ENCODE peak calls at places on chromosomes 1 and 21, in five cellular contexts. V is iPS DF 6.9, G is SJSA1, Q is psoas muscle, F is left lung. L is an unnamed sample.

GRCh38 chr1:19597463-19598309 is 46.4 kb upstream of the NBL1 start:
- DNase-seq in V (no peak), G (no peak), Q (no peak), F (no peak), L (no peak)

GRCh38 chr1:62530516-62531154 is 66.7 kb upstream of the ANGPTL3 start:
- DNase-seq in V (peak; percentile 55), G (peak; percentile 8), Q (no peak), F (no peak), L (no peak)

GRCh38 chr1:27650527-27651175 is 15.7 kb upstream of the FGR start:
- DNase-seq in V (no peak), G (peak; percentile 16), Q (no peak), F (no peak), L (no peak)

GRCh38 chr1:151846062-151846568 is 6.5 kb upstream of the C2CD4D start:
- DNase-seq in V (no peak), G (peak; percentile 82), Q (no peak), F (no peak), L (no peak)

GRCh38 chr1:40383095-40383487 is 9.6 kb downstream of the SMAP2 start:
- DNase-seq in V (no peak), G (no peak), Q (no peak), F (no peak), L (no peak)

GRCh38 chr1:178541396-178541795 is 28.5 kb downstream of the TEX35 start:
- DNase-seq in V (no peak), G (no peak), Q (no peak), F (no peak), L (no peak)

GRCh38 chr1:79369091-79369490 is 362.6 kb upstream of the ADGRL4 start:
- DNase-seq in V (no peak), G (no peak), Q (no peak), F (no peak), L (no peak)

GRCh38 chr21:37917612-37918011 is 1.4 kb upstream of the KCNJ6 start:
- DNase-seq in V (no peak), G (peak; percentile 43), Q (no peak), F (no peak), L (no peak)

GRCh38 chr21:30718239-30718909 is at the start of gene KRTAP21-3:
- DNase-seq in V (no peak), G (peak; percentile 52), Q (no peak), F (no peak), L (no peak)

GRCh38 chr1:97265630-97266029 is 544.0 kb downstream of the PTBP2 start:
- DNase-seq in V (no peak), G (no peak), Q (no peak), F (no peak), L (no peak)

GRCh38 chr1:151047591-151047924 is at the start of gene C1orf56:
- DNase-seq in V (no peak), G (peak; percentile 70), Q (peak; percentile 84), F (peak; percentile 73), L (no peak)

GRCh38 chr1:228818928-228819632 is 83.8 kb downstream of the RHOU start:
- DNase-seq in V (no peak), G (no peak), Q (no peak), F (no peak), L (no peak)

GRCh38 chr1:11499825-11500331 is 20.9 kb downstream of the DISP3 start:
- DNase-seq in V (no peak), G (no peak), Q (no peak), F (no peak), L (no peak)

GRCh38 chr1:202649553-202650392 is 60.5 kb downstream of the SYT2 start:
- DNase-seq in V (no peak), G (no peak), Q (no peak), F (no peak), L (no peak)

GRCh38 chr1:16430598-16430997 is 6.6 kb downstream of the SPATA21 start:
- DNase-seq in V (no peak), G (no peak), Q (no peak), F (no peak), L (no peak)

GRCh38 chr1:210360852-210361477 is 32.3 kb downstream of the HHAT start:
- DNase-seq in V (no peak), G (peak; percentile 41), Q (no peak), F (no peak), L (no peak)

GRCh38 chr21:32119389-32119788 is 159.5 kb downstream of the MIS18A start:
- DNase-seq in V (no peak), G (no peak), Q (no peak), F (no peak), L (no peak)

GRCh38 chr1:61853545-61853944 is 111.3 kb downstream of the PATJ start:
- DNase-seq in V (no peak), G (no peak), Q (no peak), F (no peak), L (no peak)

GRCh38 chr1:87334351-87335174 is 5.9 kb downstream of the LMO4 start:
- DNase-seq in V (no peak), G (peak; percentile 59), Q (no peak), F (peak; percentile 39), L (no peak)

GRCh38 chr1:54882483-54882882 is 4.5 kb downstream of the DHCR24 start:
- DNase-seq in V (no peak), G (no peak), Q (no peak), F (no peak), L (no peak)

GRCh38 chr1:177849130-177849529 is 120.7 kb downstream of the SEC16B start:
- DNase-seq in V (no peak), G (no peak), Q (no peak), F (no peak), L (no peak)

GRCh38 chr1:201561604-201562003 is 22.7 kb downstream of the NAV1 start:
- DNase-seq in V (no peak), G (no peak), Q (no peak), F (no peak), L (no peak)

GRCh38 chr1:232274236-232274855 is 355.6 kb downstream of the SIPA1L2 start:
- DNase-seq in V (no peak), G (no peak), Q (no peak), F (no peak), L (no peak)

GRCh38 chr1:193009501-193009900 is 49.7 kb downstream of the UCHL5 start:
- DNase-seq in V (no peak), G (no peak), Q (no peak), F (no peak), L (no peak)

GRCh38 chr1:222702210-222702609 is 10.1 kb downstream of the AIDA start:
- DNase-seq in V (no peak), G (no peak), Q (no peak), F (no peak), L (no peak)

GRCh38 chr1:221217029-221217428 is 337.8 kb downstream of the HLX start:
- DNase-seq in V (no peak), G (no peak), Q (no peak), F (no peak), L (no peak)

GRCh38 chr1:102184477-102184876 is 187.8 kb upstream of the OLFM3 start:
- DNase-seq in V (no peak), G (no peak), Q (no peak), F (no peak), L (no peak)

GRCh38 chr1:102183711-102184110 is 187.0 kb upstream of the OLFM3 start:
- DNase-seq in V (no peak), G (no peak), Q (no peak), F (no peak), L (no peak)

GRCh38 chr1:102182603-102183260 is 186.0 kb upstream of the OLFM3 start:
- DNase-seq in V (no peak), G (no peak), Q (no peak), F (no peak), L (no peak)

GRCh38 chr1:102178483-102178882 is 181.8 kb upstream of the OLFM3 start:
- DNase-seq in V (no peak), G (no peak), Q (no peak), F (no peak), L (no peak)

GRCh38 chr1:102181341-102181740 is 184.6 kb upstream of the OLFM3 start:
- DNase-seq in V (no peak), G (no peak), Q (no peak), F (no peak), L (no peak)
- H3K4me3 ChIP-seq in V (no peak overlapping the region), G (no peak overlapping the region), Q (no peak overlapping the region), F (no peak overlapping the region), L (no peak overlapping the region)

GRCh38 chr1:12548279-12549105 is 69.5 kb downstream of the DHRS3 start:
- DNase-seq in V (no peak), G (no peak), Q (peak; percentile 67), F (peak; percentile 31), L (no peak)
- H3K27ac ChIP-seq in V (no peak overlapping the region), G (no peak overlapping the region), Q (peak overlapping the region; percentile 84), F (peak overlapping the region; percentile 4), L (peak overlapping the region; percentile 79)

GRCh38 chr1:974293-974640 is 7.6 kb downstream of the PERM1 start:
- DNase-seq in V (no peak), G (no peak), Q (no peak), F (no peak), L (no peak)
- H3K27me3 ChIP-seq in V (no peaks in the 10 kb centered on the region), G (peaks cover 19% of the 10 kb centered on the region), Q (no peaks in the 10 kb centered on the region), F (peaks cover 85% of the 10 kb centered on the region), L (peaks cover 3% of the 10 kb centered on the region)

GRCh38 chr21:26067836-26068401 is 102.7 kb downstream of the APP start:
- DNase-seq in V (no peak), G (no peak), Q (no peak), F (no peak), L (no peak)

GRCh38 chr21:26070121-26070520 is 100.4 kb downstream of the APP start:
- DNase-seq in V (no peak), G (no peak), Q (no peak), F (no peak), L (no peak)

GRCh38 chr21:26068776-26069175 is 101.8 kb downstream of the APP start:
- DNase-seq in V (no peak), G (no peak), Q (no peak), F (no peak), L (no peak)

GRCh38 chr21:26072891-26073615 is 97.5 kb downstream of the APP start:
- DNase-seq in V (no peak), G (no peak), Q (no peak), F (no peak), L (no peak)

GRCh38 chr21:26070822-26071425 is 99.6 kb downstream of the APP start:
- DNase-seq in V (no peak), G (peak; percentile 34), Q (no peak), F (peak; percentile 45), L (no peak)
- H3K4me3 ChIP-seq in V (no peak overlapping the region), G (peak overlapping the region; percentile 2), Q (peak overlapping the region; percentile 22), F (no peak overlapping the region), L (peak overlapping the region; percentile 15)